ENCODE peak calls at places on chromosome 14, in four cellular contexts. One of them, this sample, is unnamed.

GRCh38 chr14:45038865-45039264 is 45.1 kb upstream of the PRPF39 start:
- DNase-seq in HL-60: no peak
- DNase-seq in kidney: no peak
- DNase-seq in dorsolateral prefrontal cortex: no peak
- DNase-seq in this sample: no peak

GRCh38 chr14:55416866-55417265 is 5.2 kb upstream of the ATG14 start:
- DNase-seq in dorsolateral prefrontal cortex: no peak
- DNase-seq in HL-60: no peak
- DNase-seq in kidney: no peak
- DNase-seq in this sample: no peak

GRCh38 chr14:21070610-21071224 is 613 bp downstream of the ARHGEF40 start:
- DNase-seq in kidney: peak; percentile 84
- DNase-seq in dorsolateral prefrontal cortex: no peak
- DNase-seq in HL-60: peak; percentile 49
- DNase-seq in this sample: no peak

GRCh38 chr14:31371651-31372050 is 48.7 kb downstream of the HEATR5A start:
- DNase-seq in kidney: no peak
- DNase-seq in dorsolateral prefrontal cortex: no peak
- DNase-seq in HL-60: peak; percentile 33
- DNase-seq in this sample: no peak

GRCh38 chr14:66388516-66388915 is 97.7 kb upstream of the CCDC196 start:
- DNase-seq in HL-60: no peak
- DNase-seq in dorsolateral prefrontal cortex: no peak
- DNase-seq in kidney: no peak
- DNase-seq in this sample: no peak

GRCh38 chr14:34721129-34721528 is 6.7 kb upstream of the CFL2 start:
- DNase-seq in HL-60: no peak
- DNase-seq in dorsolateral prefrontal cortex: no peak
- DNase-seq in kidney: no peak
- DNase-seq in this sample: no peak

GRCh38 chr14:38138581-38139138 is 69.0 kb upstream of the SSTR1 start:
- DNase-seq in kidney: no peak
- DNase-seq in dorsolateral prefrontal cortex: no peak
- DNase-seq in HL-60: no peak
- DNase-seq in this sample: no peak

GRCh38 chr14:36724162-36724561 is 62.5 kb downstream of the PAX9 start:
- DNase-seq in HL-60: no peak
- DNase-seq in kidney: no peak
- DNase-seq in dorsolateral prefrontal cortex: no peak
- DNase-seq in this sample: no peak

GRCh38 chr14:37114559-37114958 is 57.8 kb downstream of the SLC25A21 start:
- DNase-seq in HL-60: no peak
- DNase-seq in dorsolateral prefrontal cortex: no peak
- DNase-seq in kidney: no peak
- DNase-seq in this sample: no peak

GRCh38 chr14:101087614-101088394 is 184.3 kb upstream of the RTL1 start:
- DNase-seq in HL-60: no peak
- DNase-seq in kidney: peak; percentile 24
- DNase-seq in dorsolateral prefrontal cortex: no peak
- DNase-seq in this sample: no peak

GRCh38 chr14:91418387-91419043 is 895 bp upstream of the CCDC88C start:
- DNase-seq in kidney: peak; percentile 88
- DNase-seq in HL-60: peak; percentile 57
- DNase-seq in dorsolateral prefrontal cortex: peak; percentile 60
- DNase-seq in this sample: peak; percentile 60

GRCh38 chr14:73754911-73755360 is 40.8 kb upstream of the PNMA1 start:
- DNase-seq in HL-60: no peak
- DNase-seq in kidney: peak; percentile 81
- DNase-seq in dorsolateral prefrontal cortex: no peak
- DNase-seq in this sample: no peak

GRCh38 chr14:75648066-75648838 is 12.4 kb downstream of the ERG28 start:
- DNase-seq in kidney: peak; percentile 81
- DNase-seq in HL-60: no peak
- DNase-seq in dorsolateral prefrontal cortex: no peak
- DNase-seq in this sample: no peak

GRCh38 chr14:94332587-94332986 is 9.5 kb upstream of the SERPINA6 start:
- DNase-seq in kidney: no peak
- DNase-seq in dorsolateral prefrontal cortex: no peak
- DNase-seq in HL-60: no peak
- DNase-seq in this sample: no peak

GRCh38 chr14:22846811-22847307 is 10.5 kb downstream of the MMP14 start:
- DNase-seq in dorsolateral prefrontal cortex: no peak
- DNase-seq in HL-60: no peak
- DNase-seq in kidney: no peak
- DNase-seq in this sample: no peak

GRCh38 chr14:50531595-50532501 is 521 bp downstream of the MAP4K5 start:
- DNase-seq in HL-60: no peak
- DNase-seq in kidney: peak; percentile 87
- DNase-seq in dorsolateral prefrontal cortex: peak; percentile 48
- DNase-seq in this sample: peak; percentile 47

GRCh38 chr14:71566276-71566675 is 366.0 kb upstream of the RGS6 start:
- DNase-seq in kidney: no peak
- DNase-seq in HL-60: no peak
- DNase-seq in dorsolateral prefrontal cortex: no peak
- DNase-seq in this sample: no peak

GRCh38 chr14:48568688-48569087 is 893.3 kb upstream of the MDGA2 start:
- DNase-seq in HL-60: no peak
- DNase-seq in dorsolateral prefrontal cortex: no peak
- DNase-seq in kidney: no peak
- DNase-seq in this sample: no peak

GRCh38 chr14:91140672-91141071 is 26.8 kb downstream of the DGLUCY start:
- DNase-seq in kidney: no peak
- DNase-seq in dorsolateral prefrontal cortex: no peak
- DNase-seq in HL-60: no peak
- DNase-seq in this sample: no peak

GRCh38 chr14:23130875-23131274 is 11.8 kb upstream of the CEBPE start:
- DNase-seq in dorsolateral prefrontal cortex: no peak
- DNase-seq in HL-60: no peak
- DNase-seq in kidney: no peak
- DNase-seq in this sample: no peak

GRCh38 chr14:65961004-65961403 is 525.2 kb upstream of the CCDC196 start:
- DNase-seq in kidney: no peak
- DNase-seq in dorsolateral prefrontal cortex: peak; percentile 24
- DNase-seq in HL-60: no peak
- DNase-seq in this sample: no peak

GRCh38 chr14:105030194-105030593 is 9.3 kb upstream of the CDCA4 start:
- DNase-seq in dorsolateral prefrontal cortex: no peak
- DNase-seq in kidney: no peak
- DNase-seq in HL-60: no peak
- DNase-seq in this sample: no peak

GRCh38 chr14:33951183-33951840 is 438 bp upstream of the EGLN3 start:
- DNase-seq in kidney: no peak
- DNase-seq in dorsolateral prefrontal cortex: no peak
- DNase-seq in HL-60: no peak
- DNase-seq in this sample: no peak

GRCh38 chr14:95102678-95103039 is 54.7 kb downstream of the DICER1 start:
- DNase-seq in HL-60: no peak
- DNase-seq in dorsolateral prefrontal cortex: no peak
- DNase-seq in kidney: no peak
- DNase-seq in this sample: no peak

GRCh38 chr14:35122696-35123387 is 490 bp downstream of the PRORP start:
- DNase-seq in HL-60: peak; percentile 41
- DNase-seq in kidney: no peak
- DNase-seq in dorsolateral prefrontal cortex: no peak
- DNase-seq in this sample: no peak

GRCh38 chr14:45112886-45113772 is 21.2 kb downstream of the FKBP3 start:
- DNase-seq in dorsolateral prefrontal cortex: no peak
- DNase-seq in HL-60: no peak
- DNase-seq in kidney: no peak
- DNase-seq in this sample: no peak

GRCh38 chr14:45641541-45641940 is 388.5 kb upstream of the MIS18BP1 start:
- DNase-seq in dorsolateral prefrontal cortex: no peak
- DNase-seq in HL-60: no peak
- DNase-seq in kidney: no peak
- DNase-seq in this sample: no peak

GRCh38 chr14:98501335-98501734 is 770.7 kb downstream of the BCL11B start:
- DNase-seq in kidney: no peak
- DNase-seq in HL-60: no peak
- DNase-seq in dorsolateral prefrontal cortex: no peak
- DNase-seq in this sample: no peak

GRCh38 chr14:95207475-95208253 is 50.3 kb upstream of the DICER1 start:
- DNase-seq in HL-60: no peak
- DNase-seq in dorsolateral prefrontal cortex: no peak
- DNase-seq in kidney: no peak
- DNase-seq in this sample: no peak

GRCh38 chr14:98229676-98230366 is 1042.2 kb downstream of the BCL11B start:
- DNase-seq in HL-60: no peak
- DNase-seq in dorsolateral prefrontal cortex: no peak
- DNase-seq in kidney: no peak
- DNase-seq in this sample: no peak

GRCh38 chr14:74913986-74914573 is 9.0 kb downstream of the RPS6KL1 start:
- DNase-seq in HL-60: no peak
- DNase-seq in dorsolateral prefrontal cortex: no peak
- DNase-seq in kidney: no peak
- DNase-seq in this sample: no peak

GRCh38 chr14:35898217-35898775 is 72.2 kb downstream of the BRMS1L start:
- DNase-seq in kidney: no peak
- DNase-seq in HL-60: no peak
- DNase-seq in dorsolateral prefrontal cortex: peak; percentile 29
- DNase-seq in this sample: no peak

GRCh38 chr14:63986789-63987533 is 134.2 kb downstream of the SYNE2 start:
- DNase-seq in dorsolateral prefrontal cortex: no peak
- DNase-seq in HL-60: no peak
- DNase-seq in kidney: no peak
- DNase-seq in this sample: no peak

GRCh38 chr14:61640834-61641170 is 54.5 kb upstream of the HIF1A start:
- DNase-seq in HL-60: no peak
- DNase-seq in kidney: no peak
- DNase-seq in dorsolateral prefrontal cortex: no peak
- DNase-seq in this sample: no peak

GRCh38 chr14:73176673-73177072 is 40.4 kb downstream of the PSEN1 start:
- DNase-seq in kidney: no peak
- DNase-seq in dorsolateral prefrontal cortex: no peak
- DNase-seq in HL-60: peak; percentile 15
- DNase-seq in this sample: no peak

GRCh38 chr14:50520947-50521815 is 11.2 kb downstream of the MAP4K5 start:
- DNase-seq in kidney: no peak
- DNase-seq in dorsolateral prefrontal cortex: no peak
- DNase-seq in HL-60: no peak
- DNase-seq in this sample: no peak

GRCh38 chr14:89388853-89389252 is 28.2 kb downstream of the FOXN3 start:
- DNase-seq in HL-60: no peak
- DNase-seq in kidney: no peak
- DNase-seq in dorsolateral prefrontal cortex: no peak
- DNase-seq in this sample: no peak
- TF ChIP-seq CTCF in HL-60: no peak
- TF ChIP-seq CTCF in kidney: no peak
- TF ChIP-seq CTCF in dorsolateral prefrontal cortex: peak; percentile 21
- TF ChIP-seq CTCF in this sample: no peak

DNA sequence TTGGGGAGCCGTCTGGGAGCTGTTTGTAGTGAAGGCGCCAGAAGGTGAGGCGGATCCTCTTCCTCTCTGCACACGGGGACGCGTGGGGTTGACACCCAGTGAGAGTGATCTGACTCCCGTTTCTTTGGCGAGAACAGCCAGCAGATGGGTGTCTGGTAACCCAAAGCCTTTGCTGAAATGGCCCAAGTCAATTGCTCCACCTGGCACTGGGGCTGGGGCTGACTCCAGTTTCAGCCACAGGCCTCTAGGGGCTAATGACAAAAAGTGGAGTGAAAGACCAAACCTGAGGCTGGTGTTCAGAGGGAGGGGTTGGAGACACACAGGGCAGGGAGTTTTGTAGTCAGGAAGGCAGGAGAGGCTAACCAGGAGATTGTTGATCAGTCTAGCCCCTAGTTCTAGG is 87.0 kb downstream of the FRMD6 start:
- DNase-seq in HL-60: no peak
- DNase-seq in kidney: no peak
- DNase-seq in dorsolateral prefrontal cortex: no peak
- DNase-seq in this sample: no peak
- TF ChIP-seq CTCF in HL-60: no peak
- TF ChIP-seq CTCF in kidney: no peak
- TF ChIP-seq CTCF in dorsolateral prefrontal cortex: no peak
- TF ChIP-seq CTCF in this sample: no peak

GRCh38 chr14:56488306-56488705 is 91.3 kb upstream of the TMEM260 start:
- DNase-seq in HL-60: no peak
- DNase-seq in dorsolateral prefrontal cortex: no peak
- DNase-seq in kidney: no peak
- DNase-seq in this sample: no peak

GRCh38 chr14:56487761-56488160 is 91.8 kb upstream of the TMEM260 start:
- DNase-seq in HL-60: no peak
- DNase-seq in dorsolateral prefrontal cortex: no peak
- DNase-seq in kidney: no peak
- DNase-seq in this sample: no peak

GRCh38 chr14:56487090-56487667 is 92.4 kb upstream of the TMEM260 start:
- DNase-seq in HL-60: no peak
- DNase-seq in dorsolateral prefrontal cortex: no peak
- DNase-seq in kidney: no peak
- DNase-seq in this sample: no peak

DNA sequence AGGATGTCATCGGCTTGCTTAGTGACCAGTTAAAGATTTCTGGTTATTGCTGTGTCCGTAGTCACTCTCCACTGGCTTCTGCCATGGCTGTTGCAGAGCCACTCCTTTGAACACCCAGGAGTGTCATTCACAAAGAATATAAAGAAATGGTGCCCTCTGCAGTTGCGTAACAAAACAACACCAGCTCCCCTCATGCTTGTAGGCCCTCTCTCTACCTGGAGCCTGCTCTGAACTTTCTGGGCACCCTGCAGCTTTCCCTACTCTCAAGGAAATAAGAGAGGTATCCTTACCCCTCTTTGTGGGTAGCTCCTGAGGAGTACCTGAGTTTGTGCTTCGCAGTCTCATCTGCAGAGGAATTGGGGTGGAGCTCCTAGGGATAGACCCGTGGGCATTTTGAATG is 97.3 kb upstream of the TMEM260 start:
- DNase-seq in HL-60: no peak
- DNase-seq in dorsolateral prefrontal cortex: no peak
- DNase-seq in kidney: no peak
- DNase-seq in this sample: no peak
- TF ChIP-seq CTCF in HL-60: no peak
- TF ChIP-seq CTCF in dorsolateral prefrontal cortex: no peak
- TF ChIP-seq CTCF in kidney: no peak
- TF ChIP-seq CTCF in this sample: no peak

GRCh38 chr14:68937790-68938514 is 41.1 kb downstream of the ACTN1 start:
- DNase-seq in HL-60: no peak
- DNase-seq in dorsolateral prefrontal cortex: no peak
- DNase-seq in kidney: peak; percentile 84
- DNase-seq in this sample: no peak
- TF ChIP-seq CTCF in HL-60: no peak
- TF ChIP-seq CTCF in dorsolateral prefrontal cortex: no peak
- TF ChIP-seq CTCF in kidney: peak; percentile 4
- TF ChIP-seq CTCF in this sample: no peak

GRCh38 chr14:24761141-24761540 is 127.2 kb upstream of the GZMB start:
- DNase-seq in dorsolateral prefrontal cortex: no peak
- DNase-seq in HL-60: no peak
- DNase-seq in kidney: no peak
- DNase-seq in this sample: no peak
- TF ChIP-seq CTCF in dorsolateral prefrontal cortex: no peak
- TF ChIP-seq CTCF in HL-60: no peak
- TF ChIP-seq CTCF in kidney: no peak
- TF ChIP-seq CTCF in this sample: no peak